ENCODE peak calls at places on chromosomes 4 and X, in seven cellular contexts. O is glutamatergic neuron; Z is MV-4-11; T is HCEC 1CT; C is neuronal stem cell; W is CD4-positive, alpha-beta T cell; D is SW480. G is an unnamed sample.

GRCh38 chrX:27924718-27925117 is 56.5 kb downstream of the DCAF8L1 start:
- DNase-seq in O (no peak), Z (no peak), T (no peak), C (no peak), W (no peak), D (no peak), G (no peak)

GRCh38 chr4:110614981-110615365 is 7.9 kb downstream of the PITX2 start:
- DNase-seq in O (no peak), Z (no peak), T (no peak), C (peak; percentile 27), W (no peak), D (no peak), G (no peak)

GRCh38 chr4:162793571-162793970 is 373.1 kb downstream of the NAF1 start:
- DNase-seq in O (no peak), Z (no peak), T (no peak), C (no peak), W (no peak), D (no peak), G (no peak)

GRCh38 chr4:15027921-15028435 is 25.7 kb downstream of the CPEB2 start:
- DNase-seq in O (no peak), Z (no peak), T (no peak), C (no peak), W (no peak), D (no peak), G (no peak)

GRCh38 chr4:143252478-143252877 is 67.8 kb downstream of the USP38 start:
- DNase-seq in O (no peak), Z (no peak), T (no peak), C (no peak), W (no peak), D (no peak), G (no peak)

GRCh38 chr4:151206241-151207005 is 70.5 kb upstream of the PRSS48 start:
- DNase-seq in O (no peak), Z (no peak), T (no peak), C (no peak), W (no peak), D (no peak), G (no peak)

GRCh38 chr4:183183906-183184535 is 85.0 kb downstream of the WWC2 start:
- DNase-seq in O (no peak), Z (peak; percentile 31), T (no peak), C (no peak), W (no peak), D (no peak), G (no peak)

GRCh38 chr4:105714071-105714521 is 5.5 kb downstream of the GSTCD start:
- DNase-seq in O (no peak), Z (peak; percentile 48), T (peak; percentile 50), C (no peak), W (no peak), D (no peak), G (no peak)

GRCh38 chr4:121462660-121463261 is 81.9 kb upstream of the QRFPR start:
- DNase-seq in O (no peak), Z (peak; percentile 72), T (peak; percentile 44), C (peak; percentile 43), W (peak; percentile 20), D (peak; percentile 67), G (no peak)

GRCh38 chr4:67465032-67465762 is 80.1 kb downstream of the CENPC start:
- DNase-seq in O (no peak), Z (no peak), T (no peak), C (no peak), W (no peak), D (no peak), G (no peak)